ENCODE peak calls at places on chromosomes 12 and 14, in seven cellular contexts. A, X, R, O, Z, F and P are unnamed samples.

GRCh38 chr12:89864419-89864818 is 155.8 kb upstream of the ATP2B1 start:
- DNase-seq in F (no peak), O (no peak), X (no peak), A (no peak), Z (no peak), R (no peak), P (no peak)

GRCh38 chr12:70091021-70091521 is 152.2 kb upstream of the CNOT2 start:
- DNase-seq in X (no peak), O (no peak), A (no peak), Z (no peak), R (no peak), F (no peak), P (no peak)

GRCh38 chr12:13437541-13437940 is 241.0 kb downstream of the EMP1 start:
- DNase-seq in R (no peak), A (no peak), X (no peak), O (no peak), F (no peak), Z (no peak), P (no peak)

GRCh38 chr14:38790916-38791315 is 312.1 kb downstream of the SEC23A start:
- DNase-seq in A (no peak), X (no peak), Z (no peak), F (no peak), R (no peak), O (peak), P (no peak)

GRCh38 chr14:26730929-26731618 is 133.2 kb upstream of the NOVA1 start:
- DNase-seq in Z (peak), O (peak), R (no peak), F (peak), A (no peak), X (no peak), P (peak)

GRCh38 chr14:68543516-68543915 is 249.4 kb downstream of the ZFP36L1 start:
- DNase-seq in X (no peak), R (no peak), A (no peak), O (no peak), F (no peak), Z (no peak), P (no peak)

GRCh38 chr14:94936411-94936892 is 166.5 kb upstream of the GSC start:
- DNase-seq in O (peak), X (peak), A (no peak), Z (no peak), R (peak), F (peak), P (peak)

GRCh38 chr14:76904740-76905569 is 78.7 kb downstream of the LRRC74A start:
- DNase-seq in O (peak), R (peak), A (peak), F (peak), X (peak), Z (peak), P (no peak)

GRCh38 chr12:61667676-61668075 is 592.5 kb upstream of the USP15 start:
- DNase-seq in R (no peak), A (no peak), O (no peak), F (no peak), Z (no peak), X (no peak), P (no peak)

GRCh38 chr12:92927055-92927435 is 2.0 kb downstream of the EEA1 start:
- DNase-seq in A (no peak), Z (peak), O (peak), R (peak), F (peak), X (peak), P (no peak)

GRCh38 chr12:30796891-30797371 is 42.2 kb upstream of the CAPRIN2 start:
- DNase-seq in X (no peak), R (no peak), Z (peak), F (peak), O (peak), A (no peak), P (no peak)

GRCh38 chr14:86574026-86574777 is 1044.3 kb downstream of the FLRT2 start:
- DNase-seq in A (no peak), R (no peak), F (no peak), Z (peak), O (peak), X (no peak), P (no peak)

GRCh38 chr14:104732931-104733681 is 9.1 kb downstream of the ADSS1 start:
- DNase-seq in Z (no peak), F (no peak), X (peak), O (no peak), R (no peak), A (no peak), P (no peak)

GRCh38 chr14:103136388-103137271 is 13.4 kb downstream of the TNFAIP2 start:
- DNase-seq in A (no peak), F (peak), O (peak), X (peak), R (peak), Z (peak), P (no peak)

GRCh38 chr12:5200276-5201087 is 156.8 kb downstream of the KCNA5 start:
- DNase-seq in Z (peak), X (peak), R (peak), F (peak), A (no peak), O (no peak), P (no peak)

GRCh38 chr14:76091036-76091435 is 60.7 kb upstream of the GPATCH2L start:
- DNase-seq in Z (no peak), X (no peak), F (peak), A (no peak), R (peak), O (no peak), P (no peak)

DNA sequence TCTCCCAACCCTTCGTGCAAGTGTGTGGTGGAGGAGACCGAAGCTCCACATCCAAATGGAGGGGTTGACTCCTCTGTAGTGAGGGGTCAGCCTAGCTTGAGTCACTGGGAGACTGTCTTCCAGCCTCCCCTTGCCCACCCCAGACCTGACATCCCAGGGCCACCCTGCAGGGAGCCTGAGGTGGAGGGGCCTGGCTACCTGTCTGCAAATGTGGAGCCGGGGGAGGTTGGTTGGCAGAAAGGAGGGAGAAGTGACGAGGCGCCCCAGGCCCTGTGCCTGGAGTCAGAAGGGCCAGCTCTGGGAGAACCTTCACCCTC is 37.5 kb downstream of the NFKBIA start:
- DNase-seq in A (no peak), Z (no peak), O (no peak), R (no peak), F (no peak), X (no peak), P (no peak)
- H3K27ac ChIP-seq in A (peak), Z (no peak), O (no peak), R (no peak), F (peak), X (peak), P (no peak)

GRCh38 chr14:32696325-32697101 is 242.2 kb upstream of the NPAS3 start:
- DNase-seq in F (no peak), X (no peak), A (no peak), Z (no peak), R (no peak), O (no peak), P (no peak)
- H3K4me3 ChIP-seq in F (no peak), X (no peak), A (no peak), Z (no peak), R (no peak), O (no peak), P (no peak)

GRCh38 chr12:76057316-76057715 is 25.7 kb upstream of the PHLDA1 start:
- DNase-seq in R (peak), F (no peak), O (no peak), X (no peak), Z (no peak), A (no peak), P (peak)

GRCh38 chr12:76065917-76066316 is 18.6 kb downstream of the NAP1L1 start:
- DNase-seq in O (no peak), A (no peak), R (no peak), F (no peak), X (no peak), Z (no peak), P (no peak)

GRCh38 chr12:76055393-76055792 is 23.8 kb upstream of the PHLDA1 start:
- DNase-seq in O (no peak), R (no peak), F (no peak), A (no peak), X (no peak), Z (no peak), P (no peak)

GRCh38 chr12:76064904-76065303 is 19.6 kb downstream of the NAP1L1 start:
- DNase-seq in A (no peak), O (no peak), Z (no peak), F (no peak), X (no peak), R (no peak), P (no peak)

GRCh38 chr12:76060111-76060510 is 24.4 kb downstream of the NAP1L1 start:
- DNase-seq in X (no peak), O (no peak), Z (no peak), A (no peak), F (no peak), R (no peak), P (no peak)
- H3K27ac ChIP-seq in X (no peak), O (no peak), Z (no peak), A (no peak), F (no peak), R (no peak), P (no peak)

GRCh38 chr12:65903680-65904403 is 79.6 kb downstream of the HMGA2 start:
- DNase-seq in X (no peak), Z (no peak), R (no peak), F (no peak), A (no peak), O (no peak), P (no peak)
- H3K4me3 ChIP-seq in X (no peak), Z (no peak), R (no peak), F (no peak), A (no peak), O (no peak), P (no peak)

GRCh38 chr14:99596071-99596627 is 7.9 kb downstream of the CCDC85C start:
- DNase-seq in F (no peak), R (no peak), A (no peak), Z (no peak), O (no peak), X (peak), P (no peak)

GRCh38 chr14:99596772-99597171 is 7.2 kb downstream of the CCDC85C start:
- DNase-seq in F (peak), R (no peak), O (no peak), X (no peak), A (no peak), Z (no peak), P (no peak)

GRCh38 chr14:99595524-99595923 is 8.5 kb downstream of the CCDC85C start:
- DNase-seq in Z (no peak), O (no peak), R (no peak), F (no peak), X (no peak), A (no peak), P (no peak)

GRCh38 chr14:99593971-99594841 is 9.8 kb downstream of the CCDC85C start:
- DNase-seq in F (no peak), Z (no peak), R (no peak), A (no peak), O (no peak), X (no peak), P (no peak)

DNA sequence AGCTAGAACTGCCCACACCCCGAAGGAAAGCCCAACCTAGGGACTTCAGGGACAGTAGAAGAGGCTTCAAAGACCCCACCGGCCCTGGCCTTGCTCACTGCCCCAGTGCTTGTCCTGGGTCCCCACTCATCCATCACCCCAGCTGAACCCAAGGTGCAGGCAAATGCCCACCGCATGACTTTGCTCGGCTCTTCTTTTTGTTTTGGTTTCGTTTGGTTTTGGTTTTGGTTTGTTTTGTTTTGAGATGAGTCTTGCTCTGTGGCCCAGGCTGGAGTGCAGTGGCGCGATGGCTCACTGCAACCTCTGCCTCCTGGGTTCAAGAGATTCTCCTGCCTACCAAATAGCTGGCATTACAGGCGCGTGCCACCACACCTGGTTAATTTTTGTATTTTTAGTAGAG is 9.0 kb downstream of the CCDC85C start:
- DNase-seq in O (no peak), X (no peak), Z (no peak), R (no peak), F (no peak), A (no peak), P (no peak)
- H3K27ac ChIP-seq in O (no peak), X (no peak), Z (no peak), R (no peak), F (peak), A (no peak), P (no peak)

DNA sequence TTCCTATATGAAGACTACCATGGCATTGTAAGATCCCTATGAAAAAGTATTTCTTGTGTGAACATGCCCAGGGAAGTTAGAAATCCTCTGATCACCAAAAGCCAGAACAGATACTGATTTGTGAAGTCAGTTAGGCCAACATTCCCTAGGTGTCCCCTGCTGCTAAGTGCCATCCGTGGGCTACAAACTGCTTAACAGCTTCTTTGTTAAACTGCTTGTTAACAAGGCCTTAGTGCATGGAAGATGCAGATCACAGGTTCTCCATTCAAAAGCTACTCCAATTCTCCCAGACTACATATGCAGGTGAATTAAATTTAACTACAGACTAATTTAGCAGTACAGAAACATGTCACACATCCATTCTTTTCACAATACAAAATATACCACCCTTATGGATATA is 108.2 kb downstream of the PRICKLE1 start:
- DNase-seq in F (no peak), R (no peak), O (no peak), Z (no peak), X (no peak), A (no peak), P (no peak)
- H3K4me3 ChIP-seq in F (no peak), R (no peak), O (no peak), Z (peak), X (no peak), A (no peak), P (no peak)

GRCh38 chr12:18332173-18332572 is 70.9 kb downstream of the PIK3C2G start:
- DNase-seq in O (no peak), R (no peak), X (no peak), F (no peak), Z (no peak), A (no peak), P (no peak)
- H3K27ac ChIP-seq in O (no peak), R (no peak), X (no peak), F (no peak), Z (no peak), A (no peak), P (no peak)